ENCODE peak calls at places on chromosomes 11 and 22, in six cellular contexts. G is A549, D is HFF-Myc, P is esophagus squamous epithelium, O is lower leg skin, L is fibroblast of the aortic adventitia. T is an unnamed sample.

GRCh38 chr11:43943357-43943930 is 1.0 kb downstream of the C11orf96 start:
- DNase-seq in G (no peak), D (no peak), P (no peak), O (peak; percentile 86), L (no peak), T (no peak)

GRCh38 chr11:64245797-64246623 is 733 bp downstream of the PPP1R14B start:
- DNase-seq in G (peak; percentile 88), D (no peak), P (no peak), O (peak; percentile 98), L (peak; percentile 84), T (peak; percentile 85)

GRCh38 chr11:132444891-132445290 is 1074.5 kb downstream of the NTM start:
- DNase-seq in G (no peak), D (no peak), P (no peak), O (peak; percentile 72), L (no peak), T (no peak)

GRCh38 chr11:120068114-120068573 is 69.8 kb downstream of the TRIM29 start:
- DNase-seq in G (no peak), D (peak; percentile 24), P (no peak), O (peak; percentile 70), L (no peak), T (peak; percentile 51)

GRCh38 chr11:44572884-44573283 is 7.4 kb downstream of the CD82 start:
- DNase-seq in G (no peak), D (no peak), P (no peak), O (no peak), L (no peak), T (no peak)

GRCh38 chr11:125773516-125773915 is 5.1 kb downstream of the PATE2 start:
- DNase-seq in G (no peak), D (no peak), P (no peak), O (no peak), L (peak; percentile 80), T (no peak)

GRCh38 chr11:61783717-61784505 is 8.5 kb downstream of the TMEM258 start:
- DNase-seq in G (no peak), D (peak; percentile 14), P (no peak), O (no peak), L (no peak), T (no peak)

GRCh38 chr11:57476883-57477506 is 16.7 kb downstream of the RTN4RL2 start:
- DNase-seq in G (peak; percentile 75), D (no peak), P (no peak), O (no peak), L (no peak), T (no peak)

GRCh38 chr11:1017269-1018005 is 19.1 kb downstream of the MUC6 start:
- DNase-seq in G (peak; percentile 29), D (no peak), P (no peak), O (no peak), L (no peak), T (no peak)

GRCh38 chr11:130181295-130182272 is 22.0 kb downstream of the ST14 start:
- DNase-seq in G (peak; percentile 27), D (no peak), P (no peak), O (no peak), L (peak; percentile 79), T (no peak)

GRCh38 chr11:36009469-36009868 is 65.6 kb downstream of the LDLRAD3 start:
- DNase-seq in G (peak; percentile 14), D (no peak), P (no peak), O (no peak), L (peak; percentile 73), T (peak; percentile 12)

GRCh38 chr22:34798605-34799004 is 267.4 kb upstream of the ISX start:
- DNase-seq in G (no peak), D (no peak), P (no peak), O (no peak), L (no peak), T (no peak)

GRCh38 chr11:47478651-47479329 is 29.9 kb upstream of the RAPSN start:
- DNase-seq in G (no peak), D (no peak), P (no peak), O (no peak), L (peak; percentile 38), T (no peak)

GRCh38 chr11:76209956-76210885 is 3.9 kb upstream of the WNT11 start:
- DNase-seq in G (no peak), D (no peak), P (no peak), O (peak; percentile 94), L (peak; percentile 69), T (no peak)

GRCh38 chr22:31179345-31179744 is 19.4 kb downstream of the RNF185 start:
- DNase-seq in G (no peak), D (no peak), P (no peak), O (no peak), L (no peak), T (peak; percentile 52)

GRCh38 chr22:19473578-19473977 is 5.4 kb downstream of the UFD1 start:
- DNase-seq in G (no peak), D (no peak), P (no peak), O (no peak), L (no peak), T (no peak)

GRCh38 chr11:6601041-6601461 is 2.4 kb downstream of the RRP8 start:
- DNase-seq in G (no peak), D (no peak), P (no peak), O (no peak), L (no peak), T (no peak)

GRCh38 chr11:79441159-79441875 is 487 bp upstream of the TENM4 start:
- DNase-seq in G (no peak), D (no peak), P (no peak), O (no peak), L (peak; percentile 51), T (no peak)

GRCh38 chr22:22940961-22941605 is 53.5 kb downstream of the IGLL5 start:
- DNase-seq in G (no peak), D (no peak), P (no peak), O (peak; percentile 59), L (no peak), T (no peak)

GRCh38 chr11:10087621-10088225 is 206.3 kb downstream of the SBF2 start:
- DNase-seq in G (no peak), D (no peak), P (no peak), O (no peak), L (peak; percentile 16), T (no peak)
- TF ChIP-seq CTCF in G (no peak), D (no peak), P (no peak), O (no peak), L (no peak), T (no peak)

DNA sequence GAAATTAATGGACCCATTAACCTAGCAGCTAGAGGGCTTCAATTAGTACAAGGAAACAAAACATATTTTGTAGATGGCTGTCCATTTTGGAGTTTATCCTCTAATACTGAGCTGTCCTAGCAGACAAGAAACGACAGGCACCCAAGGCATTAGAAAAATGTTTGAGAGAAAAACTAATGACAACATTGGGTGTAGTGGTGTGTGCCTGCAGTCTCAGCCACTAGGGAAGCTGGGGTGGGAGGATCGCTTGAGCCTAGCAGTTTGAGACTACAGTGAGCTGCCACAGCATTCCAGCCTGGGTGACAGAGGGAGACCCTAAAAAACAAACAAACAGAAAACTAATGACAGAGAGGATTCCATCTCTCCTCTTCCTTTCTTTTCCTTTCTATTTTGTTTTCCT is 1.5 kb downstream of the A4GALT start:
- DNase-seq in G (no peak), D (no peak), P (no peak), O (no peak), L (peak; percentile 43), T (no peak)
- TF ChIP-seq CTCF in G (no peak), D (no peak), P (peak; percentile 33), O (no peak), L (peak; percentile 39), T (no peak)

GRCh38 chr11:2092956-2093412 is 46.2 kb downstream of the IGF2 start:
- DNase-seq in G (no peak), D (no peak), P (no peak), O (peak; percentile 93), L (peak; percentile 33), T (peak; percentile 57)
- TF ChIP-seq CTCF in G (no peak), D (no peak), P (no peak), O (no peak), L (no peak), T (no peak)

DNA sequence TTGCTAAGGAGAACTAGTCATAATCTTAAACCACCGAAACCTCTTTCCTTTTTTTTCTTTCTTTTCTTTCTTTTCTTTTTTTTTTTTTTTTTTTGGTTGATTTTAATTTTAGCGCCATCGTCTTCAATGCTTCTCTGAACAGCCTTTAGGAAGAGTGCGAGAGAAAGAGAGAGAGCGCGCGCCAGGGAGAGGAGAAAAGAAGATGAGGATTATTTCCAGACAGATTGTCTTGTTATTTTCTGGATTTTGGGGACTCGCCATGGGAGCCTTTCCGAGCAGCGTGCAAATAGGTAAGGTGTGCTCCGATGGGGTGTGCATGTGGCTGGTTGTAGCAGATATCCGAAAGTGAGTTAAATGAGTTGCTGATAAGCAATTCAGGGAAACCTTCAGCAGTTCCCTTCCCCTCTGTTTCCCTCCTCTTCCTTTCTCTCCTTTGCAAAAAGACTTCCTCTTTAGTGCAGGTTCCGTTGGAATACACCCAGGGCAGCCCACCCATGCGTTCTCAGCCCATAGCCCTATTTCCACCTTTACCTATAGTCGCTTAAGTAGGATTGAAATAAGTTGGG is 1.0 kb downstream of the GRIA4 start:
- DNase-seq in G (no peak), D (no peak), P (no peak), O (no peak), L (no peak), T (no peak)
- TF ChIP-seq CTCF in G (no peak), D (no peak), P (no peak), O (no peak), L (no peak), T (no peak)

GRCh38 chr11:8754241-8754640 is 71.6 kb downstream of the RPL27A start:
- DNase-seq in G (no peak), D (no peak), P (no peak), O (no peak), L (peak; percentile 76), T (no peak)
- TF ChIP-seq CTCF in G (no peak), D (peak; percentile 13), P (peak; percentile 15), O (no peak), L (peak; percentile 58), T (no peak)

DNA sequence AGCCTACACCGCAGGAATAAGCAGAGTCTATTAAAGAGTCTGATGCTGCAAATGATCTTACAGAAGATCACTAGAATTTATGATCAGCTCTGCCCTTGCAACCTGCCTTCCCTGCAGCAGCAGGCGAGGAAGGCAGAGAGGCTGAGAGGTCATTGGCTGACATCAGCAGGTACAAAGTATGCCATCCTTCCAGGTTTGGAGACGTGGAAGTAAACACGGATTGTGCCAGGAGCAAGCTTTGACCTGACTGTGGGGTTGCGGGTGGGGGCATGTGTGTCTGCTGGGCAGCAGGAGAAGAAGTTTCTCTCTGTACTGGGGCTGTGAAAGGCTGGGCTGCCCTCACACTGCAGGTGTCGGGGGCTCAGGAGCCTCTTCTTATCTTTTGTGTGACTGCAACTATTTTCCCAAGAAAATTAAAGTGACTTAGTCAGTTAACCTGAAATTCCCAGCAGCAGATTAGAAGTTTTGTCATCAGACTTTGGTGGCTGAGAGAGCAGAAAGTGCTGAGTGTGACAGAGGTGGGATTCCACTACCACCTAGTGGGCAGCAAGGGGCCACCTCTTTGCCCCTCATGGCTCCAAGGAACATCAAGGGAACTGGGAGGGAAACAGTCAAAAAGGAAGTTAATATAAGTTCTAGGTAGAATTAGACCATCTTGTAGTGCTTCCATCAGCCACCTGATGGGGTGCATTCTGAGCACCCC is 565.9 kb downstream of the ETS1 start:
- DNase-seq in G (no peak), D (no peak), P (no peak), O (no peak), L (peak; percentile 46), T (no peak)
- TF ChIP-seq CTCF in G (peak; percentile 6), D (peak; percentile 54), P (no peak), O (no peak), L (peak; percentile 53), T (peak; percentile 56)